ENCODE peak calls at places on chromosomes 6 and 20, in ten cellular contexts. I is epithelial cell of esophagus, W is MV-4-11, P is foreskin fibroblast, F is H7, Q is GM04503, V is mucosa of descending colon, J is fibroblast of pulmonary artery, N is psoas muscle, S is GM03348. O is an unnamed sample.
A peak's percentile ranks its signal among the peaks of the same experiment; 100 is the strongest.

GRCh38 chr6:43405354-43405753 is 22.0 kb upstream of the ABCC10 start:
- DNase-seq in I (peak; percentile 74), W (no peak), P (peak; percentile 11), F (no peak), Q (no peak), V (no peak), J (peak; percentile 6), N (no peak), S (no peak), O (peak; percentile 11)

GRCh38 chr6:8108031-8108660 is 5.8 kb upstream of the EEF1E1 start:
- DNase-seq in I (peak; percentile 91), W (no peak), P (peak; percentile 97), F (no peak), Q (peak; percentile 79), V (no peak), J (peak; percentile 87), N (no peak), S (peak; percentile 80), O (peak; percentile 89)

GRCh38 chr6:3740551-3741476 is 10.7 kb downstream of the PXDC1 start:
- DNase-seq in I (no peak), W (no peak), P (no peak), F (no peak), Q (no peak), V (no peak), J (no peak), N (no peak), S (no peak), O (peak; percentile 46)

GRCh38 chr6:51678274-51678673 is 409.1 kb downstream of the PKHD1 start:
- DNase-seq in I (no peak), W (no peak), P (no peak), F (no peak), Q (no peak), V (no peak), J (no peak), N (no peak), S (no peak), O (no peak)

GRCh38 chr6:142827356-142827755 is 117.6 kb downstream of the HIVEP2 start:
- DNase-seq in I (peak; percentile 49), W (no peak), P (no peak), F (no peak), Q (no peak), V (peak; percentile 85), J (peak; percentile 39), N (peak; percentile 63), S (no peak), O (no peak)

GRCh38 chr6:119310486-119311036 is 39.0 kb downstream of the MAN1A1 start:
- DNase-seq in I (peak; percentile 37), W (peak; percentile 82), P (peak; percentile 48), F (no peak), Q (no peak), V (no peak), J (peak; percentile 42), N (no peak), S (no peak), O (peak; percentile 19)

GRCh38 chr20:21436186-21436585 is 38.9 kb upstream of the NKX2-4 start:
- DNase-seq in I (peak; percentile 86), W (no peak), P (peak; percentile 41), F (no peak), Q (peak; percentile 73), V (no peak), J (peak; percentile 67), N (no peak), S (peak; percentile 79), O (peak; percentile 96)

GRCh38 chr6:7267521-7268091 is 45.4 kb downstream of the SSR1 start:
- DNase-seq in I (peak; percentile 100), W (peak; percentile 72), P (peak; percentile 98), F (peak; percentile 35), Q (peak; percentile 76), V (peak; percentile 42), J (peak; percentile 87), N (peak; percentile 72), S (peak; percentile 92), O (peak; percentile 95)

GRCh38 chr6:163958646-163959045 is 544.1 kb downstream of the QKI start:
- DNase-seq in I (peak; percentile 35), W (no peak), P (peak; percentile 7), F (peak; percentile 70), Q (no peak), V (no peak), J (peak; percentile 29), N (no peak), S (no peak), O (no peak)

GRCh38 chr6:127586372-127586771 is 9.4 kb downstream of the C6orf58 start:
- DNase-seq in I (peak; percentile 73), W (no peak), P (no peak), F (no peak), Q (no peak), V (no peak), J (no peak), N (no peak), S (no peak), O (no peak)

GRCh38 chr6:36364669-36365479 is 22.6 kb downstream of the ETV7 start:
- DNase-seq in I (peak; percentile 19), W (no peak), P (no peak), F (no peak), Q (no peak), V (no peak), J (peak; percentile 64), N (no peak), S (no peak), O (no peak)

GRCh38 chr6:123803456-123803861 is 206 bp upstream of the NKAIN2 start:
- DNase-seq in I (no peak), W (no peak), P (no peak), F (peak; percentile 74), Q (no peak), V (no peak), J (no peak), N (peak; percentile 42), S (peak; percentile 24), O (no peak)

GRCh38 chr6:163490826-163491577 is 76.5 kb downstream of the QKI start:
- DNase-seq in I (peak; percentile 75), W (no peak), P (no peak), F (no peak), Q (peak; percentile 9), V (peak; percentile 87), J (peak; percentile 59), N (peak; percentile 81), S (no peak), O (peak; percentile 65)

GRCh38 chr6:436308-437041 is 44.9 kb downstream of the IRF4 start:
- DNase-seq in I (no peak), W (no peak), P (peak; percentile 94), F (no peak), Q (peak; percentile 58), V (no peak), J (no peak), N (no peak), S (peak; percentile 72), O (peak; percentile 44)

GRCh38 chr6:51719297-51719696 is 368.1 kb downstream of the PKHD1 start:
- DNase-seq in I (no peak), W (no peak), P (no peak), F (no peak), Q (no peak), V (no peak), J (no peak), N (no peak), S (no peak), O (no peak)

GRCh38 chr20:61436268-61436667 is 184.2 kb downstream of the CDH4 start:
- DNase-seq in I (peak; percentile 63), W (no peak), P (peak; percentile 24), F (no peak), Q (peak; percentile 61), V (no peak), J (peak; percentile 63), N (no peak), S (peak; percentile 78), O (peak; percentile 52)

GRCh38 chr6:125753218-125753936 is 3.9 kb downstream of the HEY2 start:
- DNase-seq in I (peak; percentile 40), W (no peak), P (peak; percentile 35), F (no peak), Q (no peak), V (no peak), J (peak; percentile 67), N (no peak), S (peak; percentile 4), O (peak; percentile 21)

GRCh38 chr6:140546640-140547039 is 1172.2 kb upstream of the CITED2 start:
- DNase-seq in I (peak; percentile 46), W (peak; percentile 19), P (peak; percentile 52), F (no peak), Q (peak; percentile 83), V (no peak), J (no peak), N (no peak), S (peak; percentile 8), O (peak; percentile 71)

GRCh38 chr20:44187054-44187762 is at the start of gene JPH2:
- DNase-seq in I (peak; percentile 89), W (peak; percentile 20), P (peak; percentile 88), F (peak; percentile 87), Q (peak; percentile 81), V (peak; percentile 47), J (peak; percentile 62), N (peak; percentile 88), S (peak; percentile 88), O (peak; percentile 86)

GRCh38 chr20:47350691-47351545 is 5.6 kb downstream of the ZMYND8 start:
- DNase-seq in I (no peak), W (no peak), P (no peak), F (no peak), Q (no peak), V (no peak), J (no peak), N (no peak), S (no peak), O (no peak)

GRCh38 chr6:143055213-143055612 is 5.5 kb upstream of the AIG1 start:
- DNase-seq in I (peak; percentile 7), W (no peak), P (no peak), F (no peak), Q (no peak), V (no peak), J (no peak), N (no peak), S (no peak), O (no peak)

GRCh38 chr20:19024296-19025035 is 188.0 kb upstream of the SLC24A3 start:
- DNase-seq in I (no peak), W (no peak), P (no peak), F (no peak), Q (no peak), V (no peak), J (no peak), N (no peak), S (no peak), O (no peak)

GRCh38 chr6:46848684-46849360 is 55.6 kb downstream of the MEP1A start:
- DNase-seq in I (peak; percentile 79), W (peak; percentile 56), P (peak; percentile 89), F (peak; percentile 84), Q (peak; percentile 7), V (peak; percentile 94), J (peak; percentile 78), N (peak; percentile 89), S (peak; percentile 88), O (peak; percentile 75)

GRCh38 chr6:157145656-157146285 is 177.5 kb downstream of the TMEM242 start:
- DNase-seq in I (no peak), W (no peak), P (peak; percentile 73), F (no peak), Q (no peak), V (no peak), J (no peak), N (no peak), S (no peak), O (no peak)

GRCh38 chr6:32843321-32843978 is 397 bp downstream of the PSMB8 start:
- DNase-seq in I (no peak), W (peak; percentile 33), P (peak; percentile 25), F (peak; percentile 77), Q (no peak), V (no peak), J (no peak), N (peak; percentile 70), S (peak; percentile 14), O (no peak)

GRCh38 chr6:56891754-56892153 is 63.2 kb upstream of the BEND6 start:
- DNase-seq in I (no peak), W (no peak), P (peak; percentile 61), F (peak; percentile 14), Q (no peak), V (no peak), J (no peak), N (no peak), S (peak; percentile 30), O (peak; percentile 59)